ENCODE peak calls at places on chromosome 10, in seven cellular contexts. F, H, O, V, I, Z and D are unnamed samples. For H3K4me1, the result is how much of the 10 kb centered on the place peaks cover.

GRCh38 chr10:113304726-113305125 is 248.1 kb upstream of the HABP2 start:
- DNase-seq in F (no peak), H (no peak), O (no peak), V (no peak), I (peak), Z (no peak), D (no peak)

GRCh38 chr10:49298990-49299815 is at the start of gene C10orf71:
- DNase-seq in F (no peak), H (no peak), O (no peak), V (no peak), I (no peak), Z (peak), D (no peak)

GRCh38 chr10:58662314-58662713 is 149.6 kb downstream of the BICC1 start:
- DNase-seq in F (peak), H (peak), O (peak), V (no peak), I (peak), Z (no peak), D (peak)

GRCh38 chr10:3972460-3973366 is 187.7 kb upstream of the KLF6 start:
- DNase-seq in F (no peak), H (no peak), O (no peak), V (no peak), I (no peak), Z (no peak), D (no peak)

GRCh38 chr10:35378547-35379210 is 42.4 kb downstream of the CCNY start:
- DNase-seq in F (peak), H (no peak), O (no peak), V (no peak), I (peak), Z (peak), D (no peak)

GRCh38 chr10:546971-547590 is 142.4 kb downstream of the DIP2C start:
- DNase-seq in F (peak), H (peak), O (peak), V (peak), I (peak), Z (peak), D (peak)

GRCh38 chr10:97321032-97321806 is 2.1 kb downstream of the FRAT1 start:
- DNase-seq in F (no peak), H (peak), O (no peak), V (no peak), I (no peak), Z (no peak), D (no peak)

GRCh38 chr10:57946833-57947232 is 320.9 kb downstream of the IPMK start:
- DNase-seq in F (no peak), H (no peak), O (no peak), V (no peak), I (no peak), Z (no peak), D (no peak)

GRCh38 chr10:59825932-59826331 is 72.7 kb upstream of the MRLN start:
- DNase-seq in F (peak), H (no peak), O (no peak), V (no peak), I (no peak), Z (no peak), D (no peak)

GRCh38 chr10:43962346-43963191 is 313.9 kb upstream of the ZNF32 start:
- DNase-seq in F (peak), H (no peak), O (no peak), V (no peak), I (no peak), Z (no peak), D (no peak)

GRCh38 chr10:21518629-21519321 is 6.7 kb downstream of the SKIDA1 start:
- DNase-seq in F (peak), H (peak), O (no peak), V (no peak), I (peak), Z (no peak), D (peak)

GRCh38 chr10:86285136-86285790 is 81.3 kb downstream of the GRID1 start:
- DNase-seq in F (no peak), H (no peak), O (no peak), V (no peak), I (no peak), Z (no peak), D (no peak)

GRCh38 chr10:98314577-98315284 is 46.7 kb upstream of the LOXL4 start:
- DNase-seq in F (no peak), H (no peak), O (peak), V (no peak), I (peak), Z (no peak), D (no peak)

GRCh38 chr10:127149613-127150081 is 46.7 kb downstream of the INSYN2A start:
- DNase-seq in F (no peak), H (no peak), O (no peak), V (no peak), I (no peak), Z (no peak), D (no peak)

GRCh38 chr10:24208661-24209420 is at the start of gene KIAA1217:
- DNase-seq in F (peak), H (peak), O (no peak), V (peak), I (peak), Z (no peak), D (peak)

GRCh38 chr10:63723741-63724140 is 202.5 kb downstream of the REEP3 start:
- DNase-seq in F (no peak), H (no peak), O (no peak), V (no peak), I (no peak), Z (no peak), D (no peak)

GRCh38 chr10:88986549-88987242 is 3.9 kb upstream of the FAS start:
- DNase-seq in F (no peak), H (peak), O (no peak), V (peak), I (peak), Z (peak), D (peak)

GRCh38 chr10:99276848-99277486 is 41.3 kb upstream of the HPSE2 start:
- DNase-seq in F (no peak), H (peak), O (no peak), V (peak), I (peak), Z (peak), D (no peak)

GRCh38 chr10:6213257-6213905 is 10.6 kb downstream of the PFKFB3 start:
- DNase-seq in F (peak), H (no peak), O (no peak), V (no peak), I (no peak), Z (no peak), D (no peak)

GRCh38 chr10:103983367-103983911 is 16.5 kb downstream of the SLK start:
- DNase-seq in F (no peak), H (no peak), O (no peak), V (no peak), I (no peak), Z (peak), D (no peak)

GRCh38 chr10:69232736-69233135 is 12.6 kb downstream of the HKDC1 start:
- DNase-seq in F (no peak), H (no peak), O (peak), V (no peak), I (no peak), Z (no peak), D (no peak)

DNA sequence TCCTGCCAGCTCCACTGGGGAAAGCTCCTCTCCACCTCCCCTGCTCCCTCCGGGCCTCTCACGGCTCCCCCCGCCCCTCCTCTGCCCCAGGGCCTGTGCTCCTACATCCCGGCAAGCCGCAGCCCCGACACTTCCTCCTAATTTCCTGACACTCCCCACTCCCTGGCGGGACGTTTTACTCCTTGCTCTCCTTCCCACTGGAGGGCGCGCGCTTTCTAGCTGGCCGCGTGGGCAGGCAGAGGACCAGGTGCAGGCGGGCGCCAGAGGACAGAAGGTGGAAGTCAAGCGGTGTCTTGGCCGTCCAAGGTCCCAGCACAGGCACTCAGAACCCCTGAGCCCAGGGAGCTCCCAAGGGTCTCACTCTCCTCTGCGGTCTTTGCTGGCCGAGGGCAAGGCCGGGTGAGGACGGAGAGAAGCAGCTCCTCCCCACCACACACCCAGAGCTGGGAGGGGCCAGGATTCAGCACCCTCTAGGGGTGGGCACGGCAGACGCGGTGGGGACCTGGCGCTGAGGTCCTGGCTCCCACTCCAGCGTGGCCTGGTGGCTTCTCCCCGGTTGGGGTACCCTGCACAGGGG is 19.1 kb downstream of the ADAM8 start:
- DNase-seq in F (peak), H (peak), O (no peak), V (no peak), I (peak), Z (no peak), D (peak)
- H2AFZ ChIP-seq in F (peak), H (no peak), O (no peak), V (peak), I (peak), Z (peak), D (peak)

DNA sequence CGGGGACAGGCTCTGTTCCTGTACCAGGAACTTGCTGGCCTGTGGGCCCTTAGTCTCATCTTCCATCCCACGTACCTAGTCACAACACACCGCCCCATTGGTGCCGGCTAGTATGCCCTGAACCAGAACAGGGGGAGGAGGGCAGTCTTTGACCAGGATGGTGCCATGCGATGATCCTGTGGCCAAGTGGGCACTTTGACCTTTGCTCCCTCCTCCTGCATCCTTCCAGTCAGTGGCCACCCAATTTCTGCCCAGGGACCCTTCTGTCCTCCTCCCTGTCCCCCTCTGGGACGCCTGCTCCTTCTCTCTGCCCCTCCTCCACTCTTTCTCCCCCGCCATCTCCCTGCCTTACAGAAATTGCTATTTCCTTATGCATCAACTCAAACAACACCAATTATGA is 126.3 kb upstream of the CHST15 start:
- DNase-seq in F (no peak), H (no peak), O (no peak), V (no peak), I (no peak), Z (no peak), D (no peak)
- H3K4me1 ChIP-seq in F (under half), H (under half), O (under half), V (under half), I (under half), Z (under half), D (under half)

GRCh38 chr10:30453764-30454527 is 20.0 kb downstream of the MAP3K8 start:
- DNase-seq in F (no peak), H (no peak), O (no peak), V (no peak), I (no peak), Z (no peak), D (no peak)
- H3K4me3 ChIP-seq in F (no peak), H (no peak), O (no peak), V (no peak), I (no peak), Z (no peak), D (no peak)

GRCh38 chr10:121947931-121948330 is 20.1 kb upstream of the ATE1 start:
- DNase-seq in F (no peak), H (no peak), O (no peak), V (no peak), I (no peak), Z (no peak), D (no peak)
- H2AFZ ChIP-seq in F (no peak), H (no peak), O (no peak), V (no peak), I (no peak), Z (no peak), D (no peak)